ENCODE peak calls at places on chromosomes 13 and 19, in six cellular contexts. Y, S, O, L, N and M are unnamed samples.

GRCh38 chr13:32211788-32212187 is 103.4 kb downstream of the ZAR1L start:
- DNase-seq in N (no peak), S (peak), L (no peak), O (peak), Y (no peak), M (no peak)

GRCh38 chr19:1093330-1093729 is 1.8 kb downstream of the POLR2E start:
- DNase-seq in N (no peak), Y (no peak), O (no peak), L (no peak), S (no peak), M (no peak)

GRCh38 chr19:20367811-20368294 is 197.7 kb downstream of the ZNF737 start:
- DNase-seq in S (no peak), Y (no peak), O (no peak), N (no peak), L (no peak), M (no peak)

GRCh38 chr19:1269478-1270167 is 491 bp downstream of the CIRBP start:
- DNase-seq in S (peak), N (peak), Y (peak), L (peak), O (peak), M (peak)

GRCh38 chr13:31240921-31241320 is 41.1 kb downstream of the B3GLCT start:
- DNase-seq in S (peak), O (no peak), Y (no peak), L (no peak), N (no peak), M (no peak)

GRCh38 chr13:109740721-109741120 is 45.7 kb downstream of the IRS2 start:
- DNase-seq in Y (no peak), O (no peak), S (no peak), N (no peak), L (no peak), M (no peak)

GRCh38 chr13:27915301-27916207 is 4.2 kb upstream of the PDX1 start:
- DNase-seq in N (no peak), Y (peak), L (no peak), S (no peak), O (no peak), M (no peak)

GRCh38 chr19:16209266-16209665 is 11.6 kb downstream of the AP1M1 start:
- DNase-seq in N (no peak), S (no peak), L (no peak), O (no peak), Y (no peak), M (no peak)

GRCh38 chr19:17244618-17245534 is 843 bp downstream of the NR2F6 start:
- DNase-seq in O (no peak), Y (no peak), L (no peak), N (peak), S (no peak), M (no peak)

GRCh38 chr19:54416695-54417491 is 1.6 kb downstream of the TTYH1 start:
- DNase-seq in L (no peak), Y (no peak), S (no peak), N (no peak), O (no peak), M (no peak)

GRCh38 chr13:35526577-35526976 is 50.1 kb upstream of the MAB21L1 start:
- DNase-seq in L (no peak), S (no peak), N (no peak), O (no peak), Y (no peak), M (no peak)

GRCh38 chr13:98490866-98491265 is 86.0 kb downstream of the STK24 start:
- DNase-seq in N (no peak), L (no peak), O (no peak), Y (no peak), S (no peak), M (no peak)

GRCh38 chr19:45403272-45403671 is 1.6 kb downstream of the PPP1R13L start:
- DNase-seq in N (no peak), L (no peak), Y (no peak), S (no peak), O (no peak), M (no peak)
- H3K27ac ChIP-seq in N (no peak), L (no peak), Y (peak), S (no peak), O (no peak), M (peak)

DNA sequence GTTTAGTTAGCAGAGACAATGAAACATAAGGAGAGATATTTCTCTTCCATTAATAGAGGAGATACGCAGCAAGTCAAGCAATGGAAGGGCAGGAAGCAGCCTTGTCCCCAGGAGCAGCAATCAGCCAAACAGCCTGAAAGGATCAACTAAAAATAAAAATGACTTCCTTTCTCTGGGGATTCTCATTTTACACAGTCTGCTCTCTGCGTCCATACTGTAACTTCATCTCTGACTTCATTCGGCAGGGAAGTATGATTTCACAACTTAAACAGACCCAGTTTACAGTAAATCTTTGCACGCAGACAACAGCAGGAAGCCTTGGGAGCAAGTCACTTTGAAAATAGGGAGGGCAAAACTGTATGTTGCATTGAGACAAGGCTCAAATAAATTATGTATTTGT is 826.7 kb downstream of the DIAPH3 start:
- DNase-seq in S (peak), O (peak), L (no peak), N (no peak), Y (no peak), M (no peak)
- H3K27ac ChIP-seq in S (peak), O (no peak), L (no peak), N (no peak), Y (no peak), M (no peak)

DNA sequence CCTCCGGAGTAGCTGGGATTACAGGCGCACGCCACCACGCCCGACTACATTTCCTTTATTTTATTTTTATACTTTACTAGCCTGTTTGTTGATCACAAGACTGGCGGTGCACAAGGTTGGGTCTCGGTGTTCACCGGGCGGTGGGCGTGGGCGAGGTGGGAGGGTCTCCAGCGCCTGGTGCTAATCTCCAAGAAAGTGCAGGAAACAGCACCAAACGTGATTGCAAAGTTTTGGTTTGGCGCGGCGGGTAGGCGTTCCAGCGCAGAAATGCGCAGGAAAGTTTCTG is 24.1 kb upstream of the ZNF850 start:
- DNase-seq in S (no peak), N (no peak), Y (no peak), O (no peak), L (no peak), M (no peak)
- H3K27ac ChIP-seq in S (peak), N (no peak), Y (no peak), O (peak), L (peak), M (peak)

DNA sequence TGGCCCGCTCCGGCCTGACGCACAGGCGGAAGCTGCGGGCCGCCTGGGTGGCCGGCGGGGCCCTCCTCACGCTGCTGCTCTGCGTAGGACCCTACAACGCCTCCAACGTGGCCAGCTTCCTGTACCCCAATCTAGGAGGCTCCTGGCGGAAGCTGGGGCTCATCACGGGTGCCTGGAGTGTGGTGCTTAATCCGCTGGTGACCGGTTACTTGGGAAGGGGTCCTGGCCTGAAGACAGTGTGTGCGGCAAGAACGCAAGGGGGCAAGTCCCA is 4.4 kb downstream of the FFAR1 start:
- DNase-seq in S (no peak), L (no peak), N (no peak), Y (no peak), O (no peak), M (no peak)
- H3K27ac ChIP-seq in S (no peak), L (no peak), N (no peak), Y (no peak), O (no peak), M (no peak)

GRCh38 chr19:41500443-41500842 is 57.5 kb downstream of the ERICH4 start:
- DNase-seq in Y (no peak), N (no peak), S (no peak), L (no peak), O (no peak), M (no peak)

GRCh38 chr19:41499899-41500298 is 56.9 kb downstream of the ERICH4 start:
- DNase-seq in N (no peak), Y (no peak), S (no peak), O (no peak), L (no peak), M (no peak)

GRCh38 chr19:41505105-41505504 is 62.1 kb downstream of the ERICH4 start:
- DNase-seq in O (no peak), N (no peak), S (no peak), L (no peak), Y (no peak), M (no peak)

DNA sequence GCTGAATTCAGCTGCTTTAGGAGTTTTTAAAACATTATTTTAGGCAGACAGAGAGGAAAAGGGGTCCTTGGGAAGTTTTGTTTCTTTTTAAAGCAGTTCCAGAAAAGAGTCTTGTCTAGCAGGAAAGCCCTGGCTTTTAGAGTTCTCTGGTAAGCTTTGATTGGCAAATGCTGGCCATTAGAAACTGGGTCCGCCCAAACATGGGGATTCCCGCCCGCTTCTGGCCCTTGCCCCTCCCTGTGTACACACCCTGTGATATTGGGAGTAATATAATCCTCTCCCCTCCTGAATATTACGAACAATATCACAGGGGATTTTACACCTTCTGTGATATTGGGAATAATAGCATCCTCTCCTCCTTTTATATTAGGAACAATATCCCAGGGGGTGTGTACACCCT is 58.9 kb downstream of the ERICH4 start:
- DNase-seq in N (no peak), O (no peak), L (no peak), Y (no peak), S (no peak), M (no peak)
- H3K27ac ChIP-seq in N (no peak), O (no peak), L (no peak), Y (no peak), S (no peak), M (no peak)

DNA sequence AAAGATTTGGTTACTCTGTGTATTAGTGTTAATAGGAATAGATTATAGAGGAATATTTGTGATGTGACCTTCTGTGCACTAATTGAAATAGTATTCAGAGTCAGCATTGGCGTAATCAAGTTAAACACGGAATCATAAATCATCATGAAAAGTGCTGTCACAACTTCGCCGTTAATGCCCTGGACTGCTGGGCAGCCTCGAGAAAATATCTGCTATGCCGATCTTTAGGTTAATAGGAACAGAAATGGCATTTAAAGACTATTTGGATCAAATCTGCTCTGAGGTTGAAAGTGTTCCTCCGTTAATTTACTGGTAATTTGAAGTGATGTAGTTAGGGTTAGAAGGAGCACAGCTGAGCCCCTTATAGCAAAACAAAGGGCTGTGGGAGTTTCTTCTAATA is 219.0 kb downstream of the MZT1 start:
- DNase-seq in S (no peak), N (no peak), Y (no peak), L (no peak), O (no peak), M (no peak)
- H3K27ac ChIP-seq in S (no peak), N (no peak), Y (no peak), L (no peak), O (no peak), M (no peak)

GRCh38 chr19:50435221-50435620 is 2.5 kb downstream of the MYBPC2 start:
- DNase-seq in N (no peak), Y (no peak), O (no peak), L (no peak), S (no peak), M (no peak)
- H3K27ac ChIP-seq in N (no peak), Y (no peak), O (no peak), L (no peak), S (no peak), M (no peak)

GRCh38 chr19:50432658-50433057 is at the start of gene MYBPC2:
- DNase-seq in S (peak), Y (no peak), N (no peak), O (no peak), L (no peak), M (no peak)

GRCh38 chr19:50431343-50432220 is 1.1 kb upstream of the MYBPC2 start:
- DNase-seq in O (peak), Y (peak), L (peak), N (peak), S (peak), M (peak)

GRCh38 chr19:50432221-50432626 is 468 bp upstream of the MYBPC2 start:
- DNase-seq in Y (no peak), N (no peak), S (peak), O (no peak), L (no peak), M (no peak)

GRCh38 chr19:50428768-50429463 is 3.8 kb upstream of the MYBPC2 start:
- DNase-seq in N (no peak), L (no peak), Y (no peak), S (no peak), O (no peak), M (no peak)

GRCh38 chr19:50430888-50431342 is 1.8 kb upstream of the MYBPC2 start:
- DNase-seq in L (no peak), O (no peak), N (no peak), S (no peak), Y (no peak), M (no peak)
- H3K27ac ChIP-seq in L (peak), O (no peak), N (peak), S (no peak), Y (no peak), M (peak)

DNA sequence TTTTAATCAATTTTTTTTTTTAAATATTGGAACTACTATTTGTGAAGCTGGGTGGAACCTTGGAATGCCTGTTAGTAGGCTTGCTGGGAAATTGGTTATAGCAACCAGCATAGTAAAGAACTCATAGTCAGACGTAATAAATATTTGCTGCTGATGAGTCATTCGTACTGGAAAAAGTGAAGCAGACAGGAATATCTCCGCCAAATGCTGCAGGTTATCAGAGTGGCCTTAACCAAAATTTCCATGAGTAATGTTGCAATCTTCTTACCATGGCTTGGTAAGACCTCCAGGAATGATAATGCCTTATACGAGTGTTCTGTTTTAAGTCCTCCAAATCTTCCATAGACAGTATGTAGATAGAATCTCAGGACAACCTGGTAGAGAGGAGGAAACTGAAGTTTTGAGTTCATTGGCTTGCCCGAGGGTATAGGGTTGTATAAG is 34.2 kb downstream of the MBNL2 start:
- DNase-seq in Y (peak), L (no peak), O (peak), S (peak), N (no peak), M (no peak)
- H3K27ac ChIP-seq in Y (peak), L (no peak), O (peak), S (no peak), N (peak), M (peak)

GRCh38 chr13:111184685-111185401 is 69.7 kb downstream of the ARHGEF7 start:
- DNase-seq in O (peak), S (peak), L (peak), Y (no peak), N (no peak), M (no peak)
- H3K27ac ChIP-seq in O (peak), S (no peak), L (peak), Y (no peak), N (peak), M (peak)